ENCODE peak calls at places on chromosomes 11 and 22, in seven cellular contexts. B, P, S, C, E, V and I are unnamed samples.

GRCh38 chr11:86741489-86742435 is 58.6 kb upstream of the PRSS23 start:
- DNase-seq in E (no peak), B (no peak), S (no peak), P (no peak), C (no peak), V (peak), I (peak)

GRCh38 chr22:43230571-43230970 is 43.6 kb upstream of the TTLL12 start:
- DNase-seq in V (no peak), P (no peak), B (no peak), E (no peak), S (no peak), C (no peak), I (no peak)

GRCh38 chr22:35484651-35485372 is 55.8 kb upstream of the RASD2 start:
- DNase-seq in S (no peak), E (no peak), P (no peak), V (no peak), B (no peak), C (no peak), I (no peak)

GRCh38 chr11:26949846-26950245 is 44.1 kb upstream of the FIBIN start:
- DNase-seq in S (no peak), V (no peak), C (no peak), B (no peak), P (no peak), E (no peak), I (no peak)

GRCh38 chr22:47836957-47837356 is 1074.5 kb downstream of the TBC1D22A start:
- DNase-seq in P (no peak), V (no peak), C (no peak), B (no peak), E (no peak), S (no peak), I (no peak)

GRCh38 chr11:13329670-13330401 is 52.2 kb downstream of the BMAL1 start:
- DNase-seq in S (no peak), V (peak), E (no peak), B (no peak), C (peak), P (no peak), I (no peak)

GRCh38 chr22:50257451-50258360 is 3.8 kb downstream of the MAPK12 start:
- DNase-seq in S (no peak), P (no peak), B (no peak), C (no peak), E (no peak), V (no peak), I (no peak)

GRCh38 chr22:27487600-27488450 is 313.7 kb downstream of the MN1 start:
- DNase-seq in B (peak), C (no peak), V (no peak), P (no peak), E (no peak), S (no peak), I (no peak)

GRCh38 chr11:12430912-12431311 is 53.5 kb downstream of the PARVA start:
- DNase-seq in V (peak), E (no peak), S (no peak), P (no peak), C (no peak), B (no peak), I (peak)